ENCODE peak calls at places on chromosome 10, in six cellular contexts. One of them, this sample, is unnamed.

GRCh38 chr10:116521424-116522305 is 24.1 kb upstream of the PNLIP start:
- DNase-seq in activated naive CD4-positive, alpha-beta T cell treated with anti-CD3 and anti-CD28 coated beads, Interleukin-2, amount 10 ng/mL, durations not matched to agents 7 days and 5 days: peak
- DNase-seq in endothelial cell: peak
- DNase-seq in KBM-7: peak
- DNase-seq in GM23248: peak
- DNase-seq in stimulated activated CD4-positive, alpha-beta T cell treated with anti-CD3 and anti-CD28 coated beads, Interleukin-1b, Interleukin-23, amount 100 ng/mL, for 4 hours: no peak
- DNase-seq in this sample: peak

GRCh38 chr10:118501637-118502440 is 93.6 kb downstream of the PRLHR start:
- DNase-seq in activated naive CD4-positive, alpha-beta T cell treated with anti-CD3 and anti-CD28 coated beads, Interleukin-2, amount 10 ng/mL, durations not matched to agents 7 days and 5 days: no peak
- DNase-seq in KBM-7: no peak
- DNase-seq in endothelial cell: no peak
- DNase-seq in stimulated activated CD4-positive, alpha-beta T cell treated with anti-CD3 and anti-CD28 coated beads, Interleukin-1b, Interleukin-23, amount 100 ng/mL, for 4 hours: no peak
- DNase-seq in GM23248: peak
- DNase-seq in this sample: peak

GRCh38 chr10:29150010-29150409 is 138.9 kb upstream of the LYZL1 start:
- DNase-seq in KBM-7: no peak
- DNase-seq in activated naive CD4-positive, alpha-beta T cell treated with anti-CD3 and anti-CD28 coated beads, Interleukin-2, amount 10 ng/mL, durations not matched to agents 7 days and 5 days: no peak
- DNase-seq in stimulated activated CD4-positive, alpha-beta T cell treated with anti-CD3 and anti-CD28 coated beads, Interleukin-1b, Interleukin-23, amount 100 ng/mL, for 4 hours: no peak
- DNase-seq in endothelial cell: no peak
- DNase-seq in GM23248: no peak
- DNase-seq in this sample: no peak

GRCh38 chr10:124058346-124059003 is 34.9 kb downstream of the CHST15 start:
- DNase-seq in GM23248: no peak
- DNase-seq in activated naive CD4-positive, alpha-beta T cell treated with anti-CD3 and anti-CD28 coated beads, Interleukin-2, amount 10 ng/mL, durations not matched to agents 7 days and 5 days: no peak
- DNase-seq in stimulated activated CD4-positive, alpha-beta T cell treated with anti-CD3 and anti-CD28 coated beads, Interleukin-1b, Interleukin-23, amount 100 ng/mL, for 4 hours: no peak
- DNase-seq in KBM-7: no peak
- DNase-seq in endothelial cell: no peak
- DNase-seq in this sample: no peak

GRCh38 chr10:63424576-63424975 is 41.2 kb downstream of the JMJD1C start:
- DNase-seq in activated naive CD4-positive, alpha-beta T cell treated with anti-CD3 and anti-CD28 coated beads, Interleukin-2, amount 10 ng/mL, durations not matched to agents 7 days and 5 days: no peak
- DNase-seq in endothelial cell: no peak
- DNase-seq in GM23248: no peak
- DNase-seq in KBM-7: no peak
- DNase-seq in stimulated activated CD4-positive, alpha-beta T cell treated with anti-CD3 and anti-CD28 coated beads, Interleukin-1b, Interleukin-23, amount 100 ng/mL, for 4 hours: no peak
- DNase-seq in this sample: no peak

GRCh38 chr10:96831867-96832720 is at the start of gene LCOR:
- DNase-seq in stimulated activated CD4-positive, alpha-beta T cell treated with anti-CD3 and anti-CD28 coated beads, Interleukin-1b, Interleukin-23, amount 100 ng/mL, for 4 hours: peak
- DNase-seq in activated naive CD4-positive, alpha-beta T cell treated with anti-CD3 and anti-CD28 coated beads, Interleukin-2, amount 10 ng/mL, durations not matched to agents 7 days and 5 days: peak
- DNase-seq in GM23248: peak
- DNase-seq in KBM-7: peak
- DNase-seq in endothelial cell: peak
- DNase-seq in this sample: peak

GRCh38 chr10:60921631-60922030 is 22.4 kb downstream of the RHOBTB1 start:
- DNase-seq in KBM-7: peak
- DNase-seq in activated naive CD4-positive, alpha-beta T cell treated with anti-CD3 and anti-CD28 coated beads, Interleukin-2, amount 10 ng/mL, durations not matched to agents 7 days and 5 days: no peak
- DNase-seq in GM23248: no peak
- DNase-seq in endothelial cell: no peak
- DNase-seq in stimulated activated CD4-positive, alpha-beta T cell treated with anti-CD3 and anti-CD28 coated beads, Interleukin-1b, Interleukin-23, amount 100 ng/mL, for 4 hours: no peak
- DNase-seq in this sample: no peak

GRCh38 chr10:34967411-34967880 is 122.7 kb downstream of the CUL2 start:
- DNase-seq in endothelial cell: no peak
- DNase-seq in GM23248: peak
- DNase-seq in stimulated activated CD4-positive, alpha-beta T cell treated with anti-CD3 and anti-CD28 coated beads, Interleukin-1b, Interleukin-23, amount 100 ng/mL, for 4 hours: no peak
- DNase-seq in KBM-7: no peak
- DNase-seq in activated naive CD4-positive, alpha-beta T cell treated with anti-CD3 and anti-CD28 coated beads, Interleukin-2, amount 10 ng/mL, durations not matched to agents 7 days and 5 days: no peak
- DNase-seq in this sample: peak

GRCh38 chr10:77428776-77429395 is 208.7 kb downstream of the KCNMA1 start:
- DNase-seq in stimulated activated CD4-positive, alpha-beta T cell treated with anti-CD3 and anti-CD28 coated beads, Interleukin-1b, Interleukin-23, amount 100 ng/mL, for 4 hours: no peak
- DNase-seq in activated naive CD4-positive, alpha-beta T cell treated with anti-CD3 and anti-CD28 coated beads, Interleukin-2, amount 10 ng/mL, durations not matched to agents 7 days and 5 days: no peak
- DNase-seq in endothelial cell: peak
- DNase-seq in KBM-7: no peak
- DNase-seq in GM23248: peak
- DNase-seq in this sample: peak

GRCh38 chr10:49831352-49832040 is 69.4 kb upstream of the OGDHL start:
- DNase-seq in endothelial cell: peak
- DNase-seq in activated naive CD4-positive, alpha-beta T cell treated with anti-CD3 and anti-CD28 coated beads, Interleukin-2, amount 10 ng/mL, durations not matched to agents 7 days and 5 days: no peak
- DNase-seq in GM23248: peak
- DNase-seq in KBM-7: no peak
- DNase-seq in stimulated activated CD4-positive, alpha-beta T cell treated with anti-CD3 and anti-CD28 coated beads, Interleukin-1b, Interleukin-23, amount 100 ng/mL, for 4 hours: no peak
- DNase-seq in this sample: peak

GRCh38 chr10:130867446-130868194 is 443.9 kb downstream of the TCERG1L start:
- DNase-seq in activated naive CD4-positive, alpha-beta T cell treated with anti-CD3 and anti-CD28 coated beads, Interleukin-2, amount 10 ng/mL, durations not matched to agents 7 days and 5 days: no peak
- DNase-seq in stimulated activated CD4-positive, alpha-beta T cell treated with anti-CD3 and anti-CD28 coated beads, Interleukin-1b, Interleukin-23, amount 100 ng/mL, for 4 hours: no peak
- DNase-seq in KBM-7: no peak
- DNase-seq in GM23248: no peak
- DNase-seq in endothelial cell: no peak
- DNase-seq in this sample: no peak

GRCh38 chr10:112467541-112468075 is 20.6 kb downstream of the VTI1A start:
- DNase-seq in KBM-7: no peak
- DNase-seq in GM23248: no peak
- DNase-seq in stimulated activated CD4-positive, alpha-beta T cell treated with anti-CD3 and anti-CD28 coated beads, Interleukin-1b, Interleukin-23, amount 100 ng/mL, for 4 hours: no peak
- DNase-seq in endothelial cell: no peak
- DNase-seq in activated naive CD4-positive, alpha-beta T cell treated with anti-CD3 and anti-CD28 coated beads, Interleukin-2, amount 10 ng/mL, durations not matched to agents 7 days and 5 days: no peak
- DNase-seq in this sample: no peak

GRCh38 chr10:133358162-133358919 is 522 bp upstream of the FUOM start:
- DNase-seq in KBM-7: no peak
- DNase-seq in activated naive CD4-positive, alpha-beta T cell treated with anti-CD3 and anti-CD28 coated beads, Interleukin-2, amount 10 ng/mL, durations not matched to agents 7 days and 5 days: no peak
- DNase-seq in endothelial cell: no peak
- DNase-seq in stimulated activated CD4-positive, alpha-beta T cell treated with anti-CD3 and anti-CD28 coated beads, Interleukin-1b, Interleukin-23, amount 100 ng/mL, for 4 hours: no peak
- DNase-seq in GM23248: no peak
- DNase-seq in this sample: no peak

GRCh38 chr10:88386204-88386877 is 196.8 kb downstream of the RNLS start:
- DNase-seq in GM23248: peak
- DNase-seq in endothelial cell: no peak
- DNase-seq in activated naive CD4-positive, alpha-beta T cell treated with anti-CD3 and anti-CD28 coated beads, Interleukin-2, amount 10 ng/mL, durations not matched to agents 7 days and 5 days: no peak
- DNase-seq in stimulated activated CD4-positive, alpha-beta T cell treated with anti-CD3 and anti-CD28 coated beads, Interleukin-1b, Interleukin-23, amount 100 ng/mL, for 4 hours: no peak
- DNase-seq in KBM-7: peak
- DNase-seq in this sample: no peak

GRCh38 chr10:30392564-30392990 is 41.4 kb upstream of the MAP3K8 start:
- DNase-seq in GM23248: peak
- DNase-seq in KBM-7: peak
- DNase-seq in activated naive CD4-positive, alpha-beta T cell treated with anti-CD3 and anti-CD28 coated beads, Interleukin-2, amount 10 ng/mL, durations not matched to agents 7 days and 5 days: peak
- DNase-seq in stimulated activated CD4-positive, alpha-beta T cell treated with anti-CD3 and anti-CD28 coated beads, Interleukin-1b, Interleukin-23, amount 100 ng/mL, for 4 hours: peak
- DNase-seq in endothelial cell: peak
- DNase-seq in this sample: peak

GRCh38 chr10:118922226-118922625 is 107.3 kb upstream of the NANOS1 start:
- DNase-seq in GM23248: no peak
- DNase-seq in activated naive CD4-positive, alpha-beta T cell treated with anti-CD3 and anti-CD28 coated beads, Interleukin-2, amount 10 ng/mL, durations not matched to agents 7 days and 5 days: no peak
- DNase-seq in stimulated activated CD4-positive, alpha-beta T cell treated with anti-CD3 and anti-CD28 coated beads, Interleukin-1b, Interleukin-23, amount 100 ng/mL, for 4 hours: no peak
- DNase-seq in KBM-7: no peak
- DNase-seq in endothelial cell: no peak
- DNase-seq in this sample: no peak

GRCh38 chr10:99709480-99710229 is 22.3 kb downstream of the COX15 start:
- DNase-seq in KBM-7: no peak
- DNase-seq in GM23248: peak
- DNase-seq in activated naive CD4-positive, alpha-beta T cell treated with anti-CD3 and anti-CD28 coated beads, Interleukin-2, amount 10 ng/mL, durations not matched to agents 7 days and 5 days: no peak
- DNase-seq in stimulated activated CD4-positive, alpha-beta T cell treated with anti-CD3 and anti-CD28 coated beads, Interleukin-1b, Interleukin-23, amount 100 ng/mL, for 4 hours: no peak
- DNase-seq in endothelial cell: no peak
- DNase-seq in this sample: peak

GRCh38 chr10:3333426-3333825 is 160.8 kb upstream of the PITRM1 start:
- DNase-seq in stimulated activated CD4-positive, alpha-beta T cell treated with anti-CD3 and anti-CD28 coated beads, Interleukin-1b, Interleukin-23, amount 100 ng/mL, for 4 hours: no peak
- DNase-seq in KBM-7: no peak
- DNase-seq in endothelial cell: no peak
- DNase-seq in activated naive CD4-positive, alpha-beta T cell treated with anti-CD3 and anti-CD28 coated beads, Interleukin-2, amount 10 ng/mL, durations not matched to agents 7 days and 5 days: no peak
- DNase-seq in GM23248: no peak
- DNase-seq in this sample: no peak

GRCh38 chr10:110408203-110408871 is 89.4 kb upstream of the DUSP5 start:
- DNase-seq in stimulated activated CD4-positive, alpha-beta T cell treated with anti-CD3 and anti-CD28 coated beads, Interleukin-1b, Interleukin-23, amount 100 ng/mL, for 4 hours: no peak
- DNase-seq in endothelial cell: no peak
- DNase-seq in GM23248: peak
- DNase-seq in KBM-7: no peak
- DNase-seq in activated naive CD4-positive, alpha-beta T cell treated with anti-CD3 and anti-CD28 coated beads, Interleukin-2, amount 10 ng/mL, durations not matched to agents 7 days and 5 days: no peak
- DNase-seq in this sample: no peak

GRCh38 chr10:356452-356851 is 221.2 kb downstream of the ZMYND11 start:
- DNase-seq in KBM-7: no peak
- DNase-seq in activated naive CD4-positive, alpha-beta T cell treated with anti-CD3 and anti-CD28 coated beads, Interleukin-2, amount 10 ng/mL, durations not matched to agents 7 days and 5 days: no peak
- DNase-seq in stimulated activated CD4-positive, alpha-beta T cell treated with anti-CD3 and anti-CD28 coated beads, Interleukin-1b, Interleukin-23, amount 100 ng/mL, for 4 hours: no peak
- DNase-seq in endothelial cell: no peak
- DNase-seq in GM23248: no peak
- DNase-seq in this sample: no peak

GRCh38 chr10:87635498-87636312 is 24.0 kb upstream of the PAPSS2 start:
- DNase-seq in endothelial cell: no peak
- DNase-seq in activated naive CD4-positive, alpha-beta T cell treated with anti-CD3 and anti-CD28 coated beads, Interleukin-2, amount 10 ng/mL, durations not matched to agents 7 days and 5 days: peak
- DNase-seq in GM23248: peak
- DNase-seq in KBM-7: peak
- DNase-seq in stimulated activated CD4-positive, alpha-beta T cell treated with anti-CD3 and anti-CD28 coated beads, Interleukin-1b, Interleukin-23, amount 100 ng/mL, for 4 hours: no peak
- DNase-seq in this sample: peak

GRCh38 chr10:35765039-35765662 is 123.1 kb upstream of the FZD8 start:
- DNase-seq in endothelial cell: no peak
- DNase-seq in KBM-7: no peak
- DNase-seq in stimulated activated CD4-positive, alpha-beta T cell treated with anti-CD3 and anti-CD28 coated beads, Interleukin-1b, Interleukin-23, amount 100 ng/mL, for 4 hours: no peak
- DNase-seq in activated naive CD4-positive, alpha-beta T cell treated with anti-CD3 and anti-CD28 coated beads, Interleukin-2, amount 10 ng/mL, durations not matched to agents 7 days and 5 days: no peak
- DNase-seq in GM23248: peak
- DNase-seq in this sample: no peak

GRCh38 chr10:114548662-114549061 is 109.4 kb downstream of the ABLIM1 start:
- DNase-seq in stimulated activated CD4-positive, alpha-beta T cell treated with anti-CD3 and anti-CD28 coated beads, Interleukin-1b, Interleukin-23, amount 100 ng/mL, for 4 hours: no peak
- DNase-seq in GM23248: peak
- DNase-seq in activated naive CD4-positive, alpha-beta T cell treated with anti-CD3 and anti-CD28 coated beads, Interleukin-2, amount 10 ng/mL, durations not matched to agents 7 days and 5 days: no peak
- DNase-seq in endothelial cell: peak
- DNase-seq in KBM-7: no peak
- DNase-seq in this sample: peak

GRCh38 chr10:95907454-95908253 is at the start of gene CC2D2B:
- DNase-seq in endothelial cell: peak
- DNase-seq in activated naive CD4-positive, alpha-beta T cell treated with anti-CD3 and anti-CD28 coated beads, Interleukin-2, amount 10 ng/mL, durations not matched to agents 7 days and 5 days: peak
- DNase-seq in stimulated activated CD4-positive, alpha-beta T cell treated with anti-CD3 and anti-CD28 coated beads, Interleukin-1b, Interleukin-23, amount 100 ng/mL, for 4 hours: peak
- DNase-seq in GM23248: peak
- DNase-seq in KBM-7: peak
- DNase-seq in this sample: peak

GRCh38 chr10:4568731-4569130 is 257.3 kb upstream of the AKR1E2 start:
- DNase-seq in GM23248: no peak
- DNase-seq in stimulated activated CD4-positive, alpha-beta T cell treated with anti-CD3 and anti-CD28 coated beads, Interleukin-1b, Interleukin-23, amount 100 ng/mL, for 4 hours: no peak
- DNase-seq in endothelial cell: no peak
- DNase-seq in activated naive CD4-positive, alpha-beta T cell treated with anti-CD3 and anti-CD28 coated beads, Interleukin-2, amount 10 ng/mL, durations not matched to agents 7 days and 5 days: no peak
- DNase-seq in KBM-7: no peak
- DNase-seq in this sample: no peak

GRCh38 chr10:18822156-18822555 is 162.9 kb downstream of the ARL5B start:
- DNase-seq in endothelial cell: peak
- DNase-seq in KBM-7: peak
- DNase-seq in activated naive CD4-positive, alpha-beta T cell treated with anti-CD3 and anti-CD28 coated beads, Interleukin-2, amount 10 ng/mL, durations not matched to agents 7 days and 5 days: peak
- DNase-seq in GM23248: peak
- DNase-seq in stimulated activated CD4-positive, alpha-beta T cell treated with anti-CD3 and anti-CD28 coated beads, Interleukin-1b, Interleukin-23, amount 100 ng/mL, for 4 hours: no peak
- DNase-seq in this sample: peak

GRCh38 chr10:95815701-95816100 is 59.7 kb downstream of the ENTPD1 start:
- DNase-seq in GM23248: no peak
- DNase-seq in KBM-7: no peak
- DNase-seq in endothelial cell: peak
- DNase-seq in stimulated activated CD4-positive, alpha-beta T cell treated with anti-CD3 and anti-CD28 coated beads, Interleukin-1b, Interleukin-23, amount 100 ng/mL, for 4 hours: no peak
- DNase-seq in activated naive CD4-positive, alpha-beta T cell treated with anti-CD3 and anti-CD28 coated beads, Interleukin-2, amount 10 ng/mL, durations not matched to agents 7 days and 5 days: no peak
- DNase-seq in this sample: no peak

GRCh38 chr10:124594240-124594639 is 132.6 kb downstream of the LHPP start:
- DNase-seq in endothelial cell: no peak
- DNase-seq in KBM-7: no peak
- DNase-seq in activated naive CD4-positive, alpha-beta T cell treated with anti-CD3 and anti-CD28 coated beads, Interleukin-2, amount 10 ng/mL, durations not matched to agents 7 days and 5 days: no peak
- DNase-seq in GM23248: peak
- DNase-seq in stimulated activated CD4-positive, alpha-beta T cell treated with anti-CD3 and anti-CD28 coated beads, Interleukin-1b, Interleukin-23, amount 100 ng/mL, for 4 hours: no peak
- DNase-seq in this sample: no peak

GRCh38 chr10:57188846-57189245 is 827.8 kb upstream of the ZWINT start:
- DNase-seq in KBM-7: no peak
- DNase-seq in GM23248: no peak
- DNase-seq in stimulated activated CD4-positive, alpha-beta T cell treated with anti-CD3 and anti-CD28 coated beads, Interleukin-1b, Interleukin-23, amount 100 ng/mL, for 4 hours: no peak
- DNase-seq in endothelial cell: no peak
- DNase-seq in activated naive CD4-positive, alpha-beta T cell treated with anti-CD3 and anti-CD28 coated beads, Interleukin-2, amount 10 ng/mL, durations not matched to agents 7 days and 5 days: no peak
- DNase-seq in this sample: no peak

This sample was measured in GM03348.